ENCODE peak calls at places on chromosome 21, in four cellular contexts. W, I, L and Q are unnamed samples.

GRCh38 chr21:32143222-32143939 is 135.5 kb downstream of the MIS18A start:
- DNase-seq in W (no peak), I (no peak), L (no peak), Q (no peak)

GRCh38 chr21:45109831-45110492 is 35.6 kb downstream of the ADARB1 start:
- DNase-seq in W (no peak), I (peak), L (no peak), Q (no peak)

GRCh38 chr21:31804008-31804394 is 68.8 kb upstream of the HUNK start:
- DNase-seq in W (no peak), I (no peak), L (no peak), Q (no peak)

GRCh38 chr21:36261459-36261858 is 58.5 kb upstream of the MORC3 start:
- DNase-seq in W (no peak), I (no peak), L (no peak), Q (no peak)

GRCh38 chr21:31873275-31873695 is 465 bp downstream of the HUNK start:
- DNase-seq in W (no peak), I (no peak), L (peak), Q (no peak)

GRCh38 chr21:31034378-31034777 is 3.9 kb downstream of the KRTAP19-8 start:
- DNase-seq in W (no peak), I (no peak), L (no peak), Q (no peak)

GRCh38 chr21:38350681-38351080 is 93.9 kb downstream of the KCNJ15 start:
- DNase-seq in W (no peak), I (no peak), L (no peak), Q (no peak)

GRCh38 chr21:36806103-36806502 is 107.2 kb downstream of the SIM2 start:
- DNase-seq in W (no peak), I (no peak), L (no peak), Q (no peak)

GRCh38 chr21:44598031-44598430 is 2.4 kb upstream of the KRTAP10-7 start:
- DNase-seq in W (no peak), I (no peak), L (no peak), Q (no peak)

DNA sequence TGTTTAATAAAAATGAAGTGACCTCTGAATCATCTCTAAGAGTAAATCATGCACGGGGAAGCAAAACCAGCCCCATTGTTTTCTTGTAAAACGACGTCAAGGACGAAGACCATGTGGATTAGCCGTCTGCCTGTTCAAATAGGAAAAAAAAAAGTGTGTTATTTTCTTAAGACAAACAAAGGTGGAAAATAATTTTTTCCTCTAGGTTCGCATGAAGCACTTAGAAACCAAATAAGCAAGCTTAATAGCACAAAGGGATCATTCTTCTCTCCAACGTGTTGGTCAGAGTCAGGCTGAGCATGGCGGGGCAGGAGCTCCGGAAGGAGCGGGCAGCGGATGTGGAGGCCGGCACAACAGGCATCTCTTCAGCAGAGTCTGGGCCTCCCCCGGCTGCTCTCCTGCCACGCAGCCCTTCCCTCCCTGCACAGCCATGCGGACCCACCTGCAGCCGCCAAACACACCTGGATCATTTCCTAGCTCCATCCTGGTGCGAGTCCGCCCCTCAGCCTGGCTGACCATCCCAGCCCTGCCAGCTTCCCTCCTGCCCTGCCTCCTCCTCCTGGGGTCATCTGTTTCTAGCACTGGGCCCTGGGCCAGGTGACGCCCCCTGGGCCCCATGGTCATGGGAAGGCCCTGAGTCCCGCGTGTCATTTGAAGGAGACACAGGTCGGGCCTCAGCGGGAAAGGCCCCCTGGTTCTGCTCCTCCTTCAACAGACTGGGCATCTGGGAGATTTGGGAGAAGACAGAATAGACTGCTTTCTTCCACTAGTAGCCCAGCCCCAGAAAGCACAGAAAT is 40.2 kb downstream of the MX1 start:
- DNase-seq in W (no peak), I (no peak), L (no peak), Q (peak)
- TF ChIP-seq NFIC in W (no peak), I (no peak), L (no peak), Q (no peak)

GRCh38 chr21:15520811-15521643 is 208.8 kb upstream of the USP25 start:
- DNase-seq in W (peak), I (no peak), L (peak), Q (peak)
- TF ChIP-seq SMC3 in W (no peak), I (no peak), L (no peak), Q (peak)

GRCh38 chr21:21028275-21028814 is 30.1 kb downstream of the NCAM2 start:
- DNase-seq in W (no peak), I (no peak), L (no peak), Q (no peak)

GRCh38 chr21:21025742-21026141 is 27.5 kb downstream of the NCAM2 start:
- DNase-seq in W (no peak), I (no peak), L (no peak), Q (no peak)

GRCh38 chr21:21034046-21034445 is 35.8 kb downstream of the NCAM2 start:
- DNase-seq in W (no peak), I (no peak), L (no peak), Q (no peak)

GRCh38 chr21:21029159-21029558 is 30.9 kb downstream of the NCAM2 start:
- DNase-seq in W (no peak), I (no peak), L (no peak), Q (no peak)

GRCh38 chr21:21030311-21030710 is 32.1 kb downstream of the NCAM2 start:
- DNase-seq in W (no peak), I (no peak), L (no peak), Q (no peak)
- TF ChIP-seq NFIC in W (no peak), I (no peak), L (no peak), Q (no peak)

DNA sequence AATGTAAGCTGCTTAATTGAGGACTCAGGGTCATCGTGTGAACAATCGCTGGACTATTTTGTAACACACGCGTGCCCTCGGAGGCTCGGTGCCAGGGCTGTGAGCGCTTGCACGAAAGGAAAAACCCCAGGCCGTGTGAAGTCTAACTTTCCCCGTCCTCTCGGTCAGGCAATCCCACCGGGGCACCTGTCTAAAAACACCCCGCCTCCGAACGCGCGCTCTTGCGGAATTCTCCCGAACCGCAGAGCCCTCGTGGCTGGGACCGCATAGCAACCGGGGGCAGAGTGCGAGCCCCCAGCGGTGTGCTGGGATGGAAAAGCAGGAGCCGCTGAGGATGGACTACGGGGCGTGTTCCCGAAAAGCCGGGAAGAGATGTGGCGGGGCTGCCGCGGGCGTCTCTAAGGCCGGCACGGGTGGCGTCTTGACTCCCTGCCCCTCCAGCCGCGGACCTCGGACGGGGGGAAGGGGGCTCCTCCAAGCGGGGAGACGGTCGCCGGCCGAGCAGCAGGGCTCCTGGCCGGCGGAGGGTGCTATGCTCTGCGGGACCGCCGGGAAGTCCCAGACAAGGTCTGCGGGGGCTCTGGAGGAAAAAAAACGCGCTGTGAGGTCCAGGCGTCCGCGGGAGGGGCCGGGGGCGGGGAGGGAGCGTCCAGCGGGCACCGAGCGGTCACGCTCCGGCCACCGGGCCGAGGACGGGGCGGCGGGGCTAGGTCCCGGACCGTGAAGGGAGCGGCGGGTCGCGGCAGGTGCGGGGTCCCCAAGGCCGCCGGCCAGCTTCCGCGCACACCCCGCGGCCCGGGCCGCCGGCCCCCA is 936 bp downstream of the ZBTB21 start:
- DNase-seq in W (no peak), I (no peak), L (peak), Q (peak)
- TF ChIP-seq SMC3 in W (peak), I (no peak), L (no peak), Q (no peak)

GRCh38 chr21:46226920-46227599 is 1.5 kb downstream of the LSS start:
- DNase-seq in W (no peak), I (peak), L (no peak), Q (no peak)
- TF ChIP-seq NFIC in W (no peak), I (no peak), L (no peak), Q (no peak)

DNA sequence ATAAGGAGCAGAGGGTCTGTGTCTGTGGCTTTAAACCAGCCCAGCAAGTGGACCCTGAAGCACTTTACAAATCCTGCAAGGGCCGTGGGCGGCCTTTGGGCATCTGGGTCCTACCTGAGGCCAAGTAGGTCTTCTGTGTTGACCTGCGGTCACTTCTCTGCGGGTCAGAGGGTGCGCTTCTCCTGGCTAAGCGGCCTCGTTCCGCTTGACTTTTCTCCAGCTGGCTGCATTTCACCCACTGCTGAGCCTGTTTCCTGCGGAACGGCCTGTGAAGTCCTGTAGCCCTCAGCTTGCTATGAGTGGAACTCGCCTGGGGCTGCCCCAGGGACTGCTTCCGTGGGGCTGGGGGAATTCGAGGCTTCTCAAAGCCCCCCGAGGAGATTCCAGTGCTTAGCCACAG is 43.3 kb downstream of the SLC37A1 start:
- DNase-seq in W (no peak), I (no peak), L (no peak), Q (no peak)
- TF ChIP-seq SMC3 in W (no peak), I (no peak), L (no peak), Q (no peak)

GRCh38 chr21:26709090-26709489 is 136.0 kb upstream of the CYYR1 start:
- DNase-seq in W (no peak), I (no peak), L (no peak), Q (no peak)
- TF ChIP-seq NFIC in W (no peak), I (no peak), L (no peak), Q (no peak)

GRCh38 chr21:17854771-17855170 is 35.6 kb upstream of the C21orf91 start:
- DNase-seq in W (no peak), I (no peak), L (no peak), Q (no peak)
- TF ChIP-seq SMC3 in W (no peak), I (no peak), L (no peak), Q (no peak)